ENCODE peak calls at places on chromosomes 4 and X, in seven cellular contexts. P is iris pigment epithelial cell, W is activated gamma-delta T cell treated with Interleukin-2 at 50 U/mL for 16 hours, Y is amygdala, F is stomach, M is heart right ventricle, Z is posterior vena cava. D is an unnamed sample.

GRCh38 chr4:7045961-7046921 is 3.1 kb downstream of the TADA2B start:
- DNase-seq in P (no peak), W (no peak), Y (no peak), F (no peak), M (no peak), Z (no peak), D (no peak)

GRCh38 chr4:1238676-1239000 is 10.3 kb downstream of the CTBP1 start:
- DNase-seq in P (no peak), W (no peak), Y (no peak), F (no peak), M (no peak), Z (no peak), D (no peak)

GRCh38 chrX:111086521-111087127 is 9.4 kb upstream of the PAK3 start:
- DNase-seq in P (no peak), W (no peak), Y (no peak), F (no peak), M (no peak), Z (no peak), D (no peak)

GRCh38 chrX:155048997-155049619 is 21.8 kb downstream of the CMC4 start:
- DNase-seq in P (peak; percentile 67), W (peak; percentile 43), Y (peak; percentile 35), F (peak; percentile 59), M (peak; percentile 46), Z (no peak), D (no peak)

GRCh38 chr4:150145090-150145949 is 67.1 kb downstream of the DCLK2 start:
- DNase-seq in P (no peak), W (no peak), Y (no peak), F (no peak), M (no peak), Z (no peak), D (no peak)

GRCh38 chr4:91064157-91064853 is 937.1 kb downstream of the CCSER1 start:
- DNase-seq in P (peak; percentile 54), W (no peak), Y (no peak), F (no peak), M (peak; percentile 6), Z (no peak), D (no peak)

GRCh38 chrX:18666614-18667013 is 5.3 kb downstream of the RS1 start:
- DNase-seq in P (no peak), W (no peak), Y (no peak), F (no peak), M (no peak), Z (no peak), D (no peak)

GRCh38 chrX:51336584-51336983 is 4.0 kb downstream of the NUDT10 start:
- DNase-seq in P (peak; percentile 49), W (peak; percentile 4), Y (no peak), F (no peak), M (peak; percentile 7), Z (no peak), D (no peak)

GRCh38 chrX:43605351-43605750 is 50.7 kb upstream of the MAOA start:
- DNase-seq in P (no peak), W (no peak), Y (no peak), F (no peak), M (no peak), Z (no peak), D (no peak)

GRCh38 chrX:75303795-75304194 is 29.9 kb downstream of the UPRT start:
- DNase-seq in P (peak; percentile 56), W (no peak), Y (no peak), F (no peak), M (no peak), Z (no peak), D (no peak)

GRCh38 chr4:113673450-113673849 is 88.1 kb downstream of the CAMK2D start:
- DNase-seq in P (peak; percentile 28), W (peak; percentile 31), Y (no peak), F (no peak), M (no peak), Z (no peak), D (no peak)

GRCh38 chr4:3306465-3306864 is 13.6 kb downstream of the RGS12 start:
- DNase-seq in P (no peak), W (no peak), Y (no peak), F (peak; percentile 8), M (no peak), Z (no peak), D (no peak)

GRCh38 chr4:105631818-105632400 is 76.6 kb downstream of the INTS12 start:
- DNase-seq in P (no peak), W (no peak), Y (no peak), F (no peak), M (no peak), Z (no peak), D (no peak)

GRCh38 chr4:63921561-63921960 is 487.7 kb downstream of the TECRL start:
- DNase-seq in P (no peak), W (no peak), Y (no peak), F (no peak), M (no peak), Z (no peak), D (no peak)

GRCh38 chrX:119757979-119758681 is at the start of gene SOWAHD:
- DNase-seq in P (no peak), W (peak; percentile 14), Y (no peak), F (peak; percentile 55), M (no peak), Z (peak; percentile 82), D (no peak)

D was measured in ureter.